ENCODE peak calls at places on chromosome 20, in four cellular contexts. R, H, N and E are unnamed samples.

GRCh38 chr20:478949-479429 is 16.7 kb upstream of the TBC1D20 start:
- DNase-seq in N (peak), H (no peak), R (peak), E (peak)

GRCh38 chr20:50837532-50838321 is 42.9 kb downstream of the BCAS4 start:
- DNase-seq in H (no peak), N (peak), R (peak), E (no peak)

GRCh38 chr20:1870792-1871550 is 24.2 kb upstream of the SIRPA start:
- DNase-seq in R (no peak), H (no peak), N (no peak), E (no peak)

GRCh38 chr20:60299951-60300350 is 341.7 kb downstream of the CDH26 start:
- DNase-seq in H (no peak), R (no peak), N (no peak), E (no peak)

GRCh38 chr20:10707070-10707469 is 33.3 kb upstream of the JAG1 start:
- DNase-seq in H (no peak), R (no peak), N (no peak), E (no peak)

GRCh38 chr20:39049684-39050554 is 87.8 kb downstream of the DHX35 start:
- DNase-seq in N (peak), R (peak), H (peak), E (peak)

GRCh38 chr20:59154317-59155013 is 9.2 kb upstream of the ZNF831 start:
- DNase-seq in N (no peak), R (no peak), H (no peak), E (no peak)

GRCh38 chr20:16147221-16147620 is 426.0 kb downstream of the KIF16B start:
- DNase-seq in N (no peak), R (no peak), H (no peak), E (no peak)

GRCh38 chr20:32454164-32455145 is 96.3 kb downstream of the ASXL1 start:
- DNase-seq in H (no peak), N (no peak), R (no peak), E (no peak)

GRCh38 chr20:63892402-63892801 is 2.5 kb upstream of the DNAJC5 start:
- DNase-seq in H (no peak), N (no peak), R (no peak), E (no peak)

GRCh38 chr20:57714409-57715267 is 4.8 kb upstream of the PMEPA1 start:
- DNase-seq in H (no peak), R (peak), N (peak), E (no peak)

GRCh38 chr20:23159256-23159922 is 73.3 kb upstream of the CD93 start:
- DNase-seq in H (no peak), N (no peak), R (no peak), E (no peak)

GRCh38 chr20:53635189-53635588 is 41.5 kb upstream of the ZNF217 start:
- DNase-seq in N (no peak), H (no peak), R (no peak), E (no peak)

GRCh38 chr20:16904751-16905150 is 156.6 kb downstream of the OTOR start:
- DNase-seq in N (no peak), R (no peak), H (no peak), E (no peak)

GRCh38 chr20:2914160-2914559 is 40.9 kb downstream of the PTPRA start:
- DNase-seq in R (peak), H (no peak), N (peak), E (peak)